ENCODE peak calls at places on chromosomes 3 and 15, in six cellular contexts. N is sigmoid colon, K is neural progenitor cell, F is left ventricle myocardium inferior, C is IMR-90, M is lower lobe of right lung. X is an unnamed sample. For H3K9me3 and H3K4me1, the result is how much of the 10 kb centered on the place peaks cover.

GRCh38 chr15:36465304-36465703 is 114.1 kb upstream of the CDIN1 start:
- DNase-seq in N (no peak), K (no peak), F (no peak), C (peak), M (no peak), X (no peak)

GRCh38 chr3:185940951-185941350 is 3.1 kb upstream of the TRA2B start:
- DNase-seq in N (no peak), K (no peak), F (no peak), C (no peak), M (no peak), X (no peak)

GRCh38 chr3:145952541-145952940 is 208.4 kb downstream of the PLOD2 start:
- DNase-seq in N (no peak), K (no peak), F (no peak), C (peak), M (no peak), X (no peak)

GRCh38 chr15:43352693-43353382 is 18.0 kb downstream of the ZSCAN29 start:
- DNase-seq in N (no peak), K (no peak), F (no peak), C (no peak), M (no peak), X (no peak)

GRCh38 chr3:29311805-29312204 is 30.9 kb downstream of the RBMS3 start:
- DNase-seq in N (no peak), K (no peak), F (no peak), C (no peak), M (no peak), X (no peak)

GRCh38 chr3:78867409-78868372 is 900.1 kb downstream of the ROBO1 start:
- DNase-seq in N (no peak), K (no peak), F (no peak), C (peak), M (no peak), X (no peak)

GRCh38 chr15:80418892-80419537 is 14.8 kb downstream of the ARNT2 start:
- DNase-seq in N (no peak), K (peak), F (no peak), C (peak), M (no peak), X (no peak)

GRCh38 chr3:66588340-66588847 is 87.6 kb upstream of the LRIG1 start:
- DNase-seq in N (no peak), K (no peak), F (no peak), C (peak), M (no peak), X (no peak)

GRCh38 chr3:119401502-119402440 is 61.6 kb downstream of the TMEM39A start:
- DNase-seq in N (no peak), K (no peak), F (no peak), C (no peak), M (no peak), X (no peak)

GRCh38 chr3:72563690-72564370 is 284.4 kb downstream of the SHQ1 start:
- DNase-seq in N (no peak), K (no peak), F (no peak), C (no peak), M (no peak), X (no peak)

GRCh38 chr3:61702453-61702852 is 141.1 kb downstream of the PTPRG start:
- DNase-seq in N (no peak), K (no peak), F (no peak), C (no peak), M (no peak), X (no peak)

GRCh38 chr15:89041507-89041906 is 46.7 kb upstream of the ABHD2 start:
- DNase-seq in N (no peak), K (no peak), F (no peak), C (no peak), M (no peak), X (no peak)

GRCh38 chr3:134795776-134796312 is 784 bp downstream of the EPHB1 start:
- DNase-seq in N (peak), K (peak), F (no peak), C (peak), M (no peak), X (no peak)

DNA sequence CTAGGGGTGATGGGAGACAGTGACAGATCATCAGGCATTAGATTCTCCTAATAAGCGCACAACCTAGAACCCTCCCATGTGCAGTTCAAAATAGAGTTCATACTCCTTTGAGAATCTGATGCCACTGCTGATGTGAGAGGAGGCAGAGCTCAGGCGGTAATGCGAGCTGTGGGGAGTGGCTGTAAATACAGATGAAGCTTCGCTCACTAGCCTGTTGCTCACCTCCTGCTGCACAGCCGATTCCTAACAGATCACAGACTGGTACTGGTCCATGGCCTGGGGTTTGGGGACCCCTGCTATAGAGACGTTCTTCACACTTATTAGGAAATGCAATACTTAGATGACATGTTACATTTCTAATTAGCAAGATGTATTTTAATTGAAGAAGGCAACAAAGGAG is 154.4 kb downstream of the CBLB start:
- DNase-seq in N (no peak), K (no peak), F (no peak), C (no peak), M (no peak), X (no peak)
- H3K9me3 ChIP-seq in N (under half), K (under half), F (under half), C (under half), M (under half), X (under half)

DNA sequence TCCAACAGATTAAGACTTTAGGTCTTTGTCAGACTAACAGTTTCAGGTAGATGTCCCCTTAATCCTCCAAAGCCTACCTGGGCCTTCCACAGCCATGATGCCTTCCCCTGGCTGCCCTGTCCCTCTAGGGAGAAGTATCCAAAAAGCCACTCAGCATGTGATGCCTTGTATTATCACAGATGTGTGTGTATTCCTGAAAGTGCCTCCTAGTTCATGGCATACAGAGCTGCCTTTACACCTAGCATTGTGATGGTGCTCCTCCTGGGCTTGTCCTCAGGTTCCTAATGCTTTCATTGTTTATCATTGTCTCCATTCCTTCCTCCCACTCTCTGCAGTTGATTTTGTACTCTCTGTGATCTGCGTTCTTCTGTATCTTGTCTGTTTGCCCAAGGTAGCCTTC is 43.6 kb downstream of the CMSS1 start:
- DNase-seq in N (no peak), K (no peak), F (no peak), C (no peak), M (no peak), X (no peak)
- H3K4me1 ChIP-seq in N (half or more), K (under half), F (half or more), C (under half), M (under half), X (half or more)

GRCh38 chr3:191237045-191237882 is 38.2 kb downstream of the OSTN start:
- DNase-seq in N (no peak), K (no peak), F (no peak), C (no peak), M (no peak), X (no peak)
- H3K27ac ChIP-seq in N (no peak), K (no peak), F (no peak), C (peak), M (no peak), X (no peak)

GRCh38 chr3:128768471-128768870 is 42.5 kb downstream of the RAB7A start:
- DNase-seq in N (no peak), K (no peak), F (no peak), C (no peak), M (no peak), X (no peak)
- H3K9me3 ChIP-seq in N (under half), K (under half), F (under half), C (under half), M (under half), X (under half)

GRCh38 chr15:83978588-83978987 is 257.0 kb upstream of the GOLGA6L4 start:
- DNase-seq in N (no peak), K (no peak), F (no peak), C (no peak), M (no peak), X (no peak)
- H3K4me1 ChIP-seq in N (under half), K (under half), F (under half), C (under half), M (under half), X (under half)

GRCh38 chr3:102123590-102124190 is 274.4 kb downstream of the NFKBIZ start:
- DNase-seq in N (no peak), K (no peak), F (no peak), C (peak), M (no peak), X (no peak)
- H3K27ac ChIP-seq in N (peak), K (no peak), F (peak), C (peak), M (no peak), X (peak)

GRCh38 chr3:41503998-41504623 is 304.8 kb downstream of the CTNNB1 start:
- DNase-seq in N (no peak), K (no peak), F (no peak), C (no peak), M (no peak), X (no peak)
- H3K9me3 ChIP-seq in N (under half), K (under half), F (under half), C (under half), M (under half), X (under half)

GRCh38 chr15:92711457-92711831 is 55.9 kb upstream of the FAM174B start:
- DNase-seq in N (no peak), K (peak), F (no peak), C (no peak), M (no peak), X (no peak)
- H3K4me1 ChIP-seq in N (under half), K (under half), F (under half), C (under half), M (under half), X (under half)

GRCh38 chr15:93476491-93477176 is 387.6 kb upstream of the RGMA start:
- DNase-seq in N (no peak), K (no peak), F (no peak), C (no peak), M (no peak), X (no peak)
- H3K27ac ChIP-seq in N (no peak), K (peak), F (peak), C (no peak), M (no peak), X (no peak)